ENCODE peak calls at places on chromosome 3, in ten cellular contexts. One of them, this sample, is unnamed.

GRCh38 chr3:44886561-44886960 is 12.2 kb downstream of the TGM4 start:
- DNase-seq in M059J: no peak
- DNase-seq in left lobe of liver: no peak
- DNase-seq in cardiac septum: no peak
- DNase-seq in NCI-H1930: no peak
- DNase-seq in NCI-H510A treated with DMSO at 0.1 percent for 48 hours: no peak
- DNase-seq in midbrain: no peak
- DNase-seq in AG04450: no peak
- DNase-seq in fibroblast of pulmonary artery: no peak
- DNase-seq in GM13977: no peak
- DNase-seq in this sample: no peak

GRCh38 chr3:148789156-148789555 is 38.5 kb upstream of the CPB1 start:
- DNase-seq in midbrain: peak; percentile 41
- DNase-seq in GM13977: no peak
- DNase-seq in M059J: peak; percentile 22
- DNase-seq in AG04450: no peak
- DNase-seq in cardiac septum: no peak
- DNase-seq in fibroblast of pulmonary artery: no peak
- DNase-seq in left lobe of liver: no peak
- DNase-seq in NCI-H510A treated with DMSO at 0.1 percent for 48 hours: no peak
- DNase-seq in NCI-H1930: no peak
- DNase-seq in this sample: no peak

GRCh38 chr3:55701997-55702396 is 214.9 kb upstream of the WNT5A start:
- DNase-seq in cardiac septum: no peak
- DNase-seq in M059J: no peak
- DNase-seq in GM13977: no peak
- DNase-seq in NCI-H510A treated with DMSO at 0.1 percent for 48 hours: no peak
- DNase-seq in midbrain: no peak
- DNase-seq in NCI-H1930: peak; percentile 44
- DNase-seq in AG04450: no peak
- DNase-seq in fibroblast of pulmonary artery: no peak
- DNase-seq in left lobe of liver: no peak
- DNase-seq in this sample: no peak

GRCh38 chr3:117165611-117166051 is 456.1 kb downstream of the TUSC7 start:
- DNase-seq in NCI-H510A treated with DMSO at 0.1 percent for 48 hours: no peak
- DNase-seq in M059J: peak; percentile 2
- DNase-seq in fibroblast of pulmonary artery: no peak
- DNase-seq in left lobe of liver: no peak
- DNase-seq in midbrain: no peak
- DNase-seq in cardiac septum: no peak
- DNase-seq in GM13977: no peak
- DNase-seq in NCI-H1930: no peak
- DNase-seq in AG04450: no peak
- DNase-seq in this sample: no peak

GRCh38 chr3:186067360-186068242 is 41.3 kb downstream of the ETV5 start:
- DNase-seq in NCI-H1930: no peak
- DNase-seq in NCI-H510A treated with DMSO at 0.1 percent for 48 hours: no peak
- DNase-seq in GM13977: peak; percentile 34
- DNase-seq in fibroblast of pulmonary artery: no peak
- DNase-seq in left lobe of liver: no peak
- DNase-seq in cardiac septum: no peak
- DNase-seq in AG04450: no peak
- DNase-seq in M059J: no peak
- DNase-seq in midbrain: no peak
- DNase-seq in this sample: no peak

GRCh38 chr3:43902415-43902814 is 211.7 kb downstream of the ABHD5 start:
- DNase-seq in left lobe of liver: no peak
- DNase-seq in fibroblast of pulmonary artery: no peak
- DNase-seq in NCI-H510A treated with DMSO at 0.1 percent for 48 hours: no peak
- DNase-seq in NCI-H1930: no peak
- DNase-seq in AG04450: no peak
- DNase-seq in M059J: no peak
- DNase-seq in cardiac septum: no peak
- DNase-seq in GM13977: no peak
- DNase-seq in midbrain: no peak
- DNase-seq in this sample: no peak

GRCh38 chr3:15350141-15350540 is 17.8 kb upstream of the SH3BP5 start:
- DNase-seq in M059J: no peak
- DNase-seq in AG04450: no peak
- DNase-seq in NCI-H1930: no peak
- DNase-seq in NCI-H510A treated with DMSO at 0.1 percent for 48 hours: no peak
- DNase-seq in GM13977: no peak
- DNase-seq in midbrain: no peak
- DNase-seq in left lobe of liver: no peak
- DNase-seq in fibroblast of pulmonary artery: no peak
- DNase-seq in cardiac septum: no peak
- DNase-seq in this sample: no peak

GRCh38 chr3:133942761-133943535 is 47.3 kb upstream of the RAB6B start:
- DNase-seq in GM13977: no peak
- DNase-seq in NCI-H1930: no peak
- DNase-seq in midbrain: no peak
- DNase-seq in left lobe of liver: no peak
- DNase-seq in fibroblast of pulmonary artery: no peak
- DNase-seq in M059J: peak; percentile 29
- DNase-seq in cardiac septum: peak; percentile 31
- DNase-seq in NCI-H510A treated with DMSO at 0.1 percent for 48 hours: no peak
- DNase-seq in AG04450: no peak
- DNase-seq in this sample: no peak

GRCh38 chr3:32430900-32431299 is 39.2 kb downstream of the CMTM7 start:
- DNase-seq in fibroblast of pulmonary artery: no peak
- DNase-seq in GM13977: no peak
- DNase-seq in midbrain: no peak
- DNase-seq in NCI-H510A treated with DMSO at 0.1 percent for 48 hours: no peak
- DNase-seq in AG04450: no peak
- DNase-seq in M059J: no peak
- DNase-seq in left lobe of liver: no peak
- DNase-seq in cardiac septum: no peak
- DNase-seq in NCI-H1930: no peak
- DNase-seq in this sample: no peak

GRCh38 chr3:44125882-44126281 is 115.8 kb upstream of the TOPAZ1 start:
- DNase-seq in NCI-H510A treated with DMSO at 0.1 percent for 48 hours: no peak
- DNase-seq in fibroblast of pulmonary artery: peak; percentile 54
- DNase-seq in AG04450: no peak
- DNase-seq in M059J: peak; percentile 18
- DNase-seq in midbrain: no peak
- DNase-seq in cardiac septum: no peak
- DNase-seq in GM13977: no peak
- DNase-seq in left lobe of liver: no peak
- DNase-seq in NCI-H1930: no peak
- DNase-seq in this sample: no peak

This sample was measured in cortex of kidney.